ENCODE peak calls at places on chromosomes 11 and 22, in five cellular contexts. One of them, this sample, is unnamed.
A peak's percentile ranks its signal among the peaks of the same experiment; 100 is the strongest.

GRCh38 chr11:105719073-105719846 is 109.4 kb downstream of the GRIA4 start:
- DNase-seq in GM12878: peak; percentile 35
- DNase-seq in K562: no peak
- DNase-seq in SK-N-SH: no peak
- DNase-seq in HepG2: peak; percentile 49
- DNase-seq in this sample: peak; percentile 6

GRCh38 chr22:39631857-39632256 is 61.3 kb downstream of the CACNA1I start:
- DNase-seq in GM12878: no peak
- DNase-seq in K562: no peak
- DNase-seq in SK-N-SH: no peak
- DNase-seq in HepG2: no peak
- DNase-seq in this sample: no peak

GRCh38 chr11:31325162-31325561 is 44.4 kb downstream of the DCDC1 start:
- DNase-seq in GM12878: no peak
- DNase-seq in K562: no peak
- DNase-seq in SK-N-SH: no peak
- DNase-seq in HepG2: no peak
- DNase-seq in this sample: no peak

GRCh38 chr22:32618461-32619140 is 144.0 kb downstream of the FBXO7 start:
- DNase-seq in GM12878: no peak
- DNase-seq in K562: no peak
- DNase-seq in SK-N-SH: no peak
- DNase-seq in HepG2: no peak
- DNase-seq in this sample: no peak

GRCh38 chr22:31436132-31436531 is 36.7 kb downstream of the DRG1 start:
- DNase-seq in GM12878: no peak
- DNase-seq in K562: no peak
- DNase-seq in SK-N-SH: no peak
- DNase-seq in HepG2: no peak
- DNase-seq in this sample: no peak

GRCh38 chr11:67299471-67300191 is 3.7 kb upstream of the SSH3 start:
- DNase-seq in GM12878: no peak
- DNase-seq in K562: no peak
- DNase-seq in SK-N-SH: no peak
- DNase-seq in HepG2: no peak
- DNase-seq in this sample: no peak

GRCh38 chr11:26841818-26842457 is 120.1 kb upstream of the SLC5A12 start:
- DNase-seq in GM12878: no peak
- DNase-seq in K562: no peak
- DNase-seq in SK-N-SH: no peak
- DNase-seq in HepG2: no peak
- DNase-seq in this sample: no peak

GRCh38 chr11:119693253-119693815 is 35.7 kb downstream of the NECTIN1 start:
- DNase-seq in GM12878: no peak
- DNase-seq in K562: no peak
- DNase-seq in SK-N-SH: no peak
- DNase-seq in HepG2: no peak
- DNase-seq in this sample: no peak

GRCh38 chr11:65419773-65420481 is 2.7 kb upstream of the NEAT1 start:
- DNase-seq in GM12878: no peak
- DNase-seq in K562: peak; percentile 55
- DNase-seq in SK-N-SH: peak; percentile 46
- DNase-seq in HepG2: peak; percentile 92
- DNase-seq in this sample: no peak

GRCh38 chr11:100467821-100468508 is 219.1 kb upstream of the ARHGAP42 start:
- DNase-seq in GM12878: no peak
- DNase-seq in K562: no peak
- DNase-seq in SK-N-SH: no peak
- DNase-seq in HepG2: no peak
- DNase-seq in this sample: no peak

GRCh38 chr11:35682230-35683195 is 19.9 kb downstream of the TRIM44 start:
- DNase-seq in GM12878: no peak
- DNase-seq in K562: no peak
- DNase-seq in SK-N-SH: peak; percentile 49
- DNase-seq in HepG2: no peak
- DNase-seq in this sample: peak; percentile 41

GRCh38 chr11:35680506-35680905 is 17.9 kb downstream of the TRIM44 start:
- DNase-seq in GM12878: no peak
- DNase-seq in K562: no peak
- DNase-seq in SK-N-SH: no peak
- DNase-seq in HepG2: no peak
- DNase-seq in this sample: no peak

GRCh38 chr11:35688023-35688422 is 25.4 kb downstream of the TRIM44 start:
- DNase-seq in GM12878: no peak
- DNase-seq in K562: no peak
- DNase-seq in SK-N-SH: no peak
- DNase-seq in HepG2: no peak
- DNase-seq in this sample: no peak

GRCh38 chr11:35681181-35681767 is 18.7 kb downstream of the TRIM44 start:
- DNase-seq in GM12878: no peak
- DNase-seq in K562: peak; percentile 14
- DNase-seq in SK-N-SH: no peak
- DNase-seq in HepG2: no peak
- DNase-seq in this sample: no peak

DNA sequence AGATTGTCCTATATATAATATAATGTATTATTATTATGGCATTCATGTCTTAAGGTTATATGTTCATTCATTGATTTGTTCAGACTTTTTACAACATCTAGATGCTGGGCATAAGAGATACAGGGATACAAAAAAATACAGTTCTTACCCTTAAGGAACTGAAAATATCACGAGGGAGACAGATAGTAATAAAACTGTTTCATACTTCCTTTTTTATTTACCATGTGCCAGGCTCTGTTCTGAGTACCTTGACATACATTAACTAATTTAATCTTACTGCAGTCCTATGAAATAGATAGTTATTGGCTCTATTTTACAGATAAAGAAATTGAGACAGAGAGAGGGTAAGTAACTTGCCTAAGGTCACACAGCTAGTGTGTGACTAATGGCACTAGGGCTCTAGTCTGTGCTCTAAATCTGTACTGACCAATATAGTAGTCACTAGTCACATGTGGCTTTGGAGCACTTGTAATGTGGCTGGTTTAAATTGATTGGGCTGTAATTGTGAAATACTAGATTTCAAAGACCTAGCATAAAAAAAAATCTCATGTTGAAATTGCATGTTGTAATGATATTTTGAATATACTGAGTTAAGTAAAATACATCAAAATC is 21.3 kb downstream of the TRIM44 start:
- DNase-seq in GM12878: no peak
- DNase-seq in K562: no peak
- DNase-seq in SK-N-SH: no peak
- DNase-seq in HepG2: no peak
- DNase-seq in this sample: no peak
- TF ChIP-seq FOXM1 in GM12878: no peak
- TF ChIP-seq FOXM1 in K562: no peak
- TF ChIP-seq FOXM1 in SK-N-SH: no peak
- TF ChIP-seq FOXM1 in HepG2: no peak
- TF ChIP-seq FOXM1 in this sample: no peak

GRCh38 chr11:125128450-125128849 is 17.0 kb upstream of the TMEM218 start:
- DNase-seq in GM12878: no peak
- DNase-seq in K562: no peak
- DNase-seq in SK-N-SH: no peak
- DNase-seq in HepG2: no peak
- DNase-seq in this sample: no peak

GRCh38 chr11:125129316-125129990 is 18.0 kb upstream of the TMEM218 start:
- DNase-seq in GM12878: no peak
- DNase-seq in K562: no peak
- DNase-seq in SK-N-SH: no peak
- DNase-seq in HepG2: no peak
- DNase-seq in this sample: no peak

GRCh38 chr11:125132586-125132985 is 21.2 kb upstream of the TMEM218 start:
- DNase-seq in GM12878: no peak
- DNase-seq in K562: no peak
- DNase-seq in SK-N-SH: no peak
- DNase-seq in HepG2: no peak
- DNase-seq in this sample: no peak

GRCh38 chr11:125132071-125132470 is 20.6 kb upstream of the TMEM218 start:
- DNase-seq in GM12878: no peak
- DNase-seq in K562: no peak
- DNase-seq in SK-N-SH: no peak
- DNase-seq in HepG2: no peak
- DNase-seq in this sample: no peak
- TF ChIP-seq FOXM1 in GM12878: no peak
- TF ChIP-seq FOXM1 in K562: no peak
- TF ChIP-seq FOXM1 in SK-N-SH: no peak
- TF ChIP-seq FOXM1 in HepG2: no peak
- TF ChIP-seq FOXM1 in this sample: no peak

GRCh38 chr11:125175166-125175565 is 10.6 kb downstream of the PKNOX2 start:
- DNase-seq in GM12878: no peak
- DNase-seq in K562: no peak
- DNase-seq in SK-N-SH: no peak
- DNase-seq in HepG2: no peak
- DNase-seq in this sample: no peak

GRCh38 chr11:125174686-125175085 is 10.1 kb downstream of the PKNOX2 start:
- DNase-seq in GM12878: no peak
- DNase-seq in K562: no peak
- DNase-seq in SK-N-SH: no peak
- DNase-seq in HepG2: no peak
- DNase-seq in this sample: no peak

GRCh38 chr11:125176866-125177265 is 12.3 kb downstream of the PKNOX2 start:
- DNase-seq in GM12878: no peak
- DNase-seq in K562: no peak
- DNase-seq in SK-N-SH: no peak
- DNase-seq in HepG2: no peak
- DNase-seq in this sample: no peak

GRCh38 chr11:125174057-125174456 is 9.5 kb downstream of the PKNOX2 start:
- DNase-seq in GM12878: no peak
- DNase-seq in K562: no peak
- DNase-seq in SK-N-SH: no peak
- DNase-seq in HepG2: no peak
- DNase-seq in this sample: no peak

GRCh38 chr11:125175896-125176575 is 11.5 kb downstream of the PKNOX2 start:
- DNase-seq in GM12878: no peak
- DNase-seq in K562: no peak
- DNase-seq in SK-N-SH: no peak
- DNase-seq in HepG2: no peak
- DNase-seq in this sample: no peak
- TF ChIP-seq FOXM1 in GM12878: no peak
- TF ChIP-seq FOXM1 in K562: no peak
- TF ChIP-seq FOXM1 in SK-N-SH: no peak
- TF ChIP-seq FOXM1 in HepG2: no peak
- TF ChIP-seq FOXM1 in this sample: no peak

DNA sequence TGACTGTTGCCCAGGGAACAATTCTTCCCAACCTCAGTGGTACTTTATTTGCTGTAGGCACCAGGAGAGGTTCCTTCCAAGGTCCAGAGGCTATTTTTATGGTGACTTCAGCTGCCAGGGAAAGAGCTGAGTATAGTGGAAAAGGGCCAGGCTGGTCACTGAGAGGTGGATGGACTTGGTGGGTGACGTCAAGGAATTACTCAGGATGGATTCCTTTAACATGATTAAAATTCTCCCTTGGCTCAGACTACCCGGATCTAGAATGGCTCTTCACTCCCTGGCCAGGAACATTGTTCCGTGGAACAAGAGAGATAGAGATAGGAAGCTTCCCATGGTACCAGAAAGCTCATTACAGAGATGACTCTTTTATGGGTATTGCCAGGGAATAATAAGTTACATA is 8.7 kb upstream of the CALCA start:
- DNase-seq in GM12878: no peak
- DNase-seq in K562: no peak
- DNase-seq in SK-N-SH: no peak
- DNase-seq in HepG2: no peak
- DNase-seq in this sample: no peak
- TF ChIP-seq FOXM1 in GM12878: no peak
- TF ChIP-seq FOXM1 in K562: no peak
- TF ChIP-seq FOXM1 in SK-N-SH: no peak
- TF ChIP-seq FOXM1 in HepG2: no peak
- TF ChIP-seq FOXM1 in this sample: no peak